ENCODE peak calls at places on chromosomes 16 and 17, in eight cellular contexts. One of them, this sample, is unnamed.

GRCh38 chr16:23876256-23876896 is 40.6 kb downstream of the PRKCB start:
- DNase-seq in ascending aorta: no peak
- DNase-seq in coronary artery: no peak
- DNase-seq in dorsolateral prefrontal cortex: no peak
- DNase-seq in neural progenitor cell: no peak
- DNase-seq in left ventricle myocardium inferior: no peak
- DNase-seq in AG04450: no peak
- DNase-seq in CD8-positive, alpha-beta T cell: no peak
- DNase-seq in this sample: no peak

GRCh38 chr17:61361084-61361483 is 38.6 kb upstream of the TBX2 start:
- DNase-seq in ascending aorta: no peak
- DNase-seq in coronary artery: no peak
- DNase-seq in dorsolateral prefrontal cortex: no peak
- DNase-seq in neural progenitor cell: no peak
- DNase-seq in left ventricle myocardium inferior: no peak
- DNase-seq in AG04450: peak
- DNase-seq in CD8-positive, alpha-beta T cell: no peak
- DNase-seq in this sample: peak

GRCh38 chr16:73068546-73069401 is 20.8 kb upstream of the ZFHX3 start:
- DNase-seq in ascending aorta: peak
- DNase-seq in coronary artery: peak
- DNase-seq in dorsolateral prefrontal cortex: no peak
- DNase-seq in neural progenitor cell: peak
- DNase-seq in left ventricle myocardium inferior: peak
- DNase-seq in AG04450: peak
- DNase-seq in CD8-positive, alpha-beta T cell: no peak
- DNase-seq in this sample: no peak

GRCh38 chr17:40563371-40564052 is 1.8 kb downstream of the CCR7 start:
- DNase-seq in ascending aorta: no peak
- DNase-seq in coronary artery: peak
- DNase-seq in dorsolateral prefrontal cortex: no peak
- DNase-seq in neural progenitor cell: no peak
- DNase-seq in left ventricle myocardium inferior: no peak
- DNase-seq in AG04450: no peak
- DNase-seq in CD8-positive, alpha-beta T cell: no peak
- DNase-seq in this sample: no peak

GRCh38 chr16:12321363-12321762 is 344.8 kb downstream of the SNX29 start:
- DNase-seq in ascending aorta: no peak
- DNase-seq in coronary artery: no peak
- DNase-seq in dorsolateral prefrontal cortex: no peak
- DNase-seq in neural progenitor cell: peak
- DNase-seq in left ventricle myocardium inferior: no peak
- DNase-seq in AG04450: no peak
- DNase-seq in CD8-positive, alpha-beta T cell: no peak
- DNase-seq in this sample: no peak

GRCh38 chr16:8686879-8687278 is 12.5 kb downstream of the ABAT start:
- DNase-seq in ascending aorta: no peak
- DNase-seq in coronary artery: no peak
- DNase-seq in dorsolateral prefrontal cortex: no peak
- DNase-seq in neural progenitor cell: no peak
- DNase-seq in left ventricle myocardium inferior: no peak
- DNase-seq in AG04450: no peak
- DNase-seq in CD8-positive, alpha-beta T cell: no peak
- DNase-seq in this sample: no peak

GRCh38 chr16:29876186-29876577 is 13.2 kb upstream of the CDIPT start:
- DNase-seq in ascending aorta: no peak
- DNase-seq in coronary artery: no peak
- DNase-seq in dorsolateral prefrontal cortex: no peak
- DNase-seq in neural progenitor cell: peak
- DNase-seq in left ventricle myocardium inferior: no peak
- DNase-seq in AG04450: no peak
- DNase-seq in CD8-positive, alpha-beta T cell: no peak
- DNase-seq in this sample: no peak

GRCh38 chr17:36849871-36850348 is 87.4 kb upstream of the LHX1 start:
- DNase-seq in ascending aorta: no peak
- DNase-seq in coronary artery: no peak
- DNase-seq in dorsolateral prefrontal cortex: no peak
- DNase-seq in neural progenitor cell: peak
- DNase-seq in left ventricle myocardium inferior: no peak
- DNase-seq in AG04450: no peak
- DNase-seq in CD8-positive, alpha-beta T cell: no peak
- DNase-seq in this sample: peak

GRCh38 chr17:61209524-61209923 is 190.1 kb upstream of the TBX2 start:
- DNase-seq in ascending aorta: no peak
- DNase-seq in coronary artery: no peak
- DNase-seq in dorsolateral prefrontal cortex: no peak
- DNase-seq in neural progenitor cell: peak
- DNase-seq in left ventricle myocardium inferior: no peak
- DNase-seq in AG04450: no peak
- DNase-seq in CD8-positive, alpha-beta T cell: no peak
- DNase-seq in this sample: no peak

GRCh38 chr17:31788956-31789355 is 70.1 kb downstream of the COPRS start:
- DNase-seq in ascending aorta: no peak
- DNase-seq in coronary artery: no peak
- DNase-seq in dorsolateral prefrontal cortex: no peak
- DNase-seq in neural progenitor cell: no peak
- DNase-seq in left ventricle myocardium inferior: no peak
- DNase-seq in AG04450: peak
- DNase-seq in CD8-positive, alpha-beta T cell: no peak
- DNase-seq in this sample: no peak

GRCh38 chr17:69430488-69430887 is 16.0 kb downstream of the MAP2K6 start:
- DNase-seq in ascending aorta: no peak
- DNase-seq in coronary artery: no peak
- DNase-seq in dorsolateral prefrontal cortex: no peak
- DNase-seq in neural progenitor cell: no peak
- DNase-seq in left ventricle myocardium inferior: no peak
- DNase-seq in AG04450: no peak
- DNase-seq in CD8-positive, alpha-beta T cell: no peak
- DNase-seq in this sample: peak

GRCh38 chr17:73644145-73645049 is at the start of gene SDK2:
- DNase-seq in ascending aorta: no peak
- DNase-seq in coronary artery: no peak
- DNase-seq in dorsolateral prefrontal cortex: no peak
- DNase-seq in neural progenitor cell: peak
- DNase-seq in left ventricle myocardium inferior: no peak
- DNase-seq in AG04450: no peak
- DNase-seq in CD8-positive, alpha-beta T cell: no peak
- DNase-seq in this sample: peak

GRCh38 chr16:10619271-10619849 is 39.0 kb upstream of the EMP2 start:
- DNase-seq in ascending aorta: no peak
- DNase-seq in coronary artery: no peak
- DNase-seq in dorsolateral prefrontal cortex: no peak
- DNase-seq in neural progenitor cell: peak
- DNase-seq in left ventricle myocardium inferior: peak
- DNase-seq in AG04450: no peak
- DNase-seq in CD8-positive, alpha-beta T cell: no peak
- DNase-seq in this sample: peak

GRCh38 chr17:70184770-70185169 is 15.4 kb downstream of the KCNJ2 start:
- DNase-seq in ascending aorta: no peak
- DNase-seq in coronary artery: no peak
- DNase-seq in dorsolateral prefrontal cortex: no peak
- DNase-seq in neural progenitor cell: no peak
- DNase-seq in left ventricle myocardium inferior: no peak
- DNase-seq in AG04450: no peak
- DNase-seq in CD8-positive, alpha-beta T cell: no peak
- DNase-seq in this sample: peak

GRCh38 chr16:58515125-58515870 is at the start of gene SETD6:
- DNase-seq in ascending aorta: peak
- DNase-seq in coronary artery: peak
- DNase-seq in dorsolateral prefrontal cortex: peak
- DNase-seq in neural progenitor cell: peak
- DNase-seq in left ventricle myocardium inferior: peak
- DNase-seq in AG04450: peak
- DNase-seq in CD8-positive, alpha-beta T cell: peak
- DNase-seq in this sample: peak

GRCh38 chr16:74667215-74667765 is 613 bp upstream of the RFWD3 start:
- DNase-seq in ascending aorta: no peak
- DNase-seq in coronary artery: no peak
- DNase-seq in dorsolateral prefrontal cortex: peak
- DNase-seq in neural progenitor cell: peak
- DNase-seq in left ventricle myocardium inferior: peak
- DNase-seq in AG04450: no peak
- DNase-seq in CD8-positive, alpha-beta T cell: peak
- DNase-seq in this sample: peak

GRCh38 chr17:10754109-10754508 is 24.3 kb upstream of the TMEM220 start:
- DNase-seq in ascending aorta: no peak
- DNase-seq in coronary artery: no peak
- DNase-seq in dorsolateral prefrontal cortex: no peak
- DNase-seq in neural progenitor cell: peak
- DNase-seq in left ventricle myocardium inferior: no peak
- DNase-seq in AG04450: no peak
- DNase-seq in CD8-positive, alpha-beta T cell: no peak
- DNase-seq in this sample: no peak

GRCh38 chr16:55622930-55623561 is 32.7 kb upstream of the SLC6A2 start:
- DNase-seq in ascending aorta: no peak
- DNase-seq in coronary artery: no peak
- DNase-seq in dorsolateral prefrontal cortex: no peak
- DNase-seq in neural progenitor cell: peak
- DNase-seq in left ventricle myocardium inferior: no peak
- DNase-seq in AG04450: no peak
- DNase-seq in CD8-positive, alpha-beta T cell: no peak
- DNase-seq in this sample: peak

GRCh38 chr17:42117397-42118125 is 3.6 kb downstream of the KAT2A start:
- DNase-seq in ascending aorta: no peak
- DNase-seq in coronary artery: no peak
- DNase-seq in dorsolateral prefrontal cortex: no peak
- DNase-seq in neural progenitor cell: no peak
- DNase-seq in left ventricle myocardium inferior: no peak
- DNase-seq in AG04450: no peak
- DNase-seq in CD8-positive, alpha-beta T cell: no peak
- DNase-seq in this sample: no peak

GRCh38 chr17:35726609-35727460 is 4.6 kb upstream of the RASL10B start:
- DNase-seq in ascending aorta: no peak
- DNase-seq in coronary artery: no peak
- DNase-seq in dorsolateral prefrontal cortex: no peak
- DNase-seq in neural progenitor cell: no peak
- DNase-seq in left ventricle myocardium inferior: peak
- DNase-seq in AG04450: peak
- DNase-seq in CD8-positive, alpha-beta T cell: no peak
- DNase-seq in this sample: peak
- H3K27ac ChIP-seq in ascending aorta: no peak
- H3K27ac ChIP-seq in coronary artery: no peak
- H3K27ac ChIP-seq in dorsolateral prefrontal cortex: no peak
- H3K27ac ChIP-seq in neural progenitor cell: no peak
- H3K27ac ChIP-seq in left ventricle myocardium inferior: peak
- H3K27ac ChIP-seq in AG04450: peak
- H3K27ac ChIP-seq in CD8-positive, alpha-beta T cell: no peak
- H3K27ac ChIP-seq in this sample: peak

GRCh38 chr17:45427181-45427835 is 5.4 kb downstream of the ARHGAP27 start:
- DNase-seq in ascending aorta: no peak
- DNase-seq in coronary artery: no peak
- DNase-seq in dorsolateral prefrontal cortex: no peak
- DNase-seq in neural progenitor cell: no peak
- DNase-seq in left ventricle myocardium inferior: no peak
- DNase-seq in AG04450: no peak
- DNase-seq in CD8-positive, alpha-beta T cell: no peak
- DNase-seq in this sample: no peak

GRCh38 chr17:45425125-45425983 is 7.3 kb downstream of the ARHGAP27 start:
- DNase-seq in ascending aorta: no peak
- DNase-seq in coronary artery: no peak
- DNase-seq in dorsolateral prefrontal cortex: no peak
- DNase-seq in neural progenitor cell: peak
- DNase-seq in left ventricle myocardium inferior: peak
- DNase-seq in AG04450: peak
- DNase-seq in CD8-positive, alpha-beta T cell: no peak
- DNase-seq in this sample: peak

GRCh38 chr17:45424769-45425124 is 7.9 kb downstream of the ARHGAP27 start:
- DNase-seq in ascending aorta: no peak
- DNase-seq in coronary artery: no peak
- DNase-seq in dorsolateral prefrontal cortex: no peak
- DNase-seq in neural progenitor cell: no peak
- DNase-seq in left ventricle myocardium inferior: no peak
- DNase-seq in AG04450: no peak
- DNase-seq in CD8-positive, alpha-beta T cell: no peak
- DNase-seq in this sample: no peak

GRCh38 chr17:45426561-45426960 is 6.1 kb downstream of the ARHGAP27 start:
- DNase-seq in ascending aorta: no peak
- DNase-seq in coronary artery: no peak
- DNase-seq in dorsolateral prefrontal cortex: no peak
- DNase-seq in neural progenitor cell: no peak
- DNase-seq in left ventricle myocardium inferior: no peak
- DNase-seq in AG04450: no peak
- DNase-seq in CD8-positive, alpha-beta T cell: no peak
- DNase-seq in this sample: no peak

DNA sequence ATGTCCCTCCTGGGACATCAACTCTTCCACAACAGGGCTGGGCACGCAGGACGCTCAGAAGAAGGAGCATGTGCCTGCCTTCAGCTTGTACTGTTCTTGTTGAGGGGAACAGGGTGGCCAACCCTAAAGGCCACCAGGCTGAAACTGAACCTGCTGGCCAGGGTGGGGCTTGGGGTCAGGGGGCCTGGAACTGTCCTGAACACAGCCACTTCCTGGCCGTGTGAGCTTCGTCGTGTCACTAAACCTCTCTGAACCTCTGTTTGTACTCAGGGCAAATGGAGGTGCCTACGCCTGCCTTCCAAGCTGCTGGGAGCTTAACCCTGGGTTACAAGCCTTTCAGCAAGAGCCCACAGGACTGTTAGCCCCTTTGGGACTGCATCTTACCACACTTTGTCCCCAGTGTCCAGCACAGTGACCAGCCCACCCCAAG is 6.7 kb downstream of the ARHGAP27 start:
- DNase-seq in ascending aorta: no peak
- DNase-seq in coronary artery: no peak
- DNase-seq in dorsolateral prefrontal cortex: no peak
- DNase-seq in neural progenitor cell: no peak
- DNase-seq in left ventricle myocardium inferior: no peak
- DNase-seq in AG04450: no peak
- DNase-seq in CD8-positive, alpha-beta T cell: no peak
- DNase-seq in this sample: no peak
- TF ChIP-seq CTCF in ascending aorta: no peak
- TF ChIP-seq CTCF in coronary artery: no peak
- TF ChIP-seq CTCF in dorsolateral prefrontal cortex: no peak
- TF ChIP-seq CTCF in neural progenitor cell: no peak
- TF ChIP-seq CTCF in left ventricle myocardium inferior: no peak
- TF ChIP-seq CTCF in AG04450: no peak
- TF ChIP-seq CTCF in CD8-positive, alpha-beta T cell: no peak
- TF ChIP-seq CTCF in this sample: peak

GRCh38 chr17:29778936-29779811 is 150.9 kb downstream of the SSH2 start:
- DNase-seq in ascending aorta: no peak
- DNase-seq in coronary artery: peak
- DNase-seq in dorsolateral prefrontal cortex: peak
- DNase-seq in neural progenitor cell: peak
- DNase-seq in left ventricle myocardium inferior: peak
- DNase-seq in AG04450: no peak
- DNase-seq in CD8-positive, alpha-beta T cell: peak
- DNase-seq in this sample: peak
- H3K27ac ChIP-seq in ascending aorta: no peak
- H3K27ac ChIP-seq in coronary artery: no peak
- H3K27ac ChIP-seq in dorsolateral prefrontal cortex: peak
- H3K27ac ChIP-seq in neural progenitor cell: no peak
- H3K27ac ChIP-seq in left ventricle myocardium inferior: peak
- H3K27ac ChIP-seq in AG04450: no peak
- H3K27ac ChIP-seq in CD8-positive, alpha-beta T cell: no peak
- H3K27ac ChIP-seq in this sample: peak

GRCh38 chr16:62077998-62078397 is 41.8 kb upstream of the CDH8 start:
- DNase-seq in ascending aorta: no peak
- DNase-seq in coronary artery: no peak
- DNase-seq in dorsolateral prefrontal cortex: no peak
- DNase-seq in neural progenitor cell: peak
- DNase-seq in left ventricle myocardium inferior: no peak
- DNase-seq in AG04450: no peak
- DNase-seq in CD8-positive, alpha-beta T cell: no peak
- DNase-seq in this sample: no peak
- TF ChIP-seq CTCF in ascending aorta: no peak
- TF ChIP-seq CTCF in coronary artery: no peak
- TF ChIP-seq CTCF in dorsolateral prefrontal cortex: peak
- TF ChIP-seq CTCF in neural progenitor cell: peak
- TF ChIP-seq CTCF in left ventricle myocardium inferior: no peak
- TF ChIP-seq CTCF in AG04450: no peak
- TF ChIP-seq CTCF in CD8-positive, alpha-beta T cell: no peak
- TF ChIP-seq CTCF in this sample: no peak

GRCh38 chr17:77640242-77640641 is 318.3 kb upstream of the TNRC6C start:
- DNase-seq in ascending aorta: no peak
- DNase-seq in coronary artery: no peak
- DNase-seq in dorsolateral prefrontal cortex: no peak
- DNase-seq in neural progenitor cell: no peak
- DNase-seq in left ventricle myocardium inferior: no peak
- DNase-seq in AG04450: no peak
- DNase-seq in CD8-positive, alpha-beta T cell: no peak
- DNase-seq in this sample: no peak
- H3K27ac ChIP-seq in ascending aorta: no peak
- H3K27ac ChIP-seq in coronary artery: no peak
- H3K27ac ChIP-seq in dorsolateral prefrontal cortex: no peak
- H3K27ac ChIP-seq in neural progenitor cell: no peak
- H3K27ac ChIP-seq in left ventricle myocardium inferior: no peak
- H3K27ac ChIP-seq in AG04450: no peak
- H3K27ac ChIP-seq in CD8-positive, alpha-beta T cell: no peak
- H3K27ac ChIP-seq in this sample: no peak

This sample was measured in RWPE1.